ENCODE peak calls at places on chromosomes 11 and 22, in nine cellular contexts. One of them, this sample, is unnamed.
A peak's percentile ranks its signal among the peaks of the same experiment; 100 is the strongest.

GRCh38 chr11:62832346-62833234 is at the start of gene TEX54:
- DNase-seq in neural progenitor cell: no peak
- DNase-seq in prostate gland: peak; percentile 21
- DNase-seq in K562: no peak
- DNase-seq in fibroblast of lung: peak; percentile 20
- DNase-seq in AG04450: no peak
- DNase-seq in heart right ventricle: no peak
- DNase-seq in IMR-90: peak; percentile 22
- DNase-seq in endothelial cell of umbilical vein: no peak
- DNase-seq in this sample: no peak

GRCh38 chr22:47626428-47627390 is 864.3 kb downstream of the TBC1D22A start:
- DNase-seq in neural progenitor cell: no peak
- DNase-seq in prostate gland: no peak
- DNase-seq in K562: peak; percentile 32
- DNase-seq in fibroblast of lung: no peak
- DNase-seq in AG04450: no peak
- DNase-seq in heart right ventricle: no peak
- DNase-seq in IMR-90: no peak
- DNase-seq in endothelial cell of umbilical vein: no peak
- DNase-seq in this sample: no peak

GRCh38 chr11:17381156-17381555 is 7.3 kb downstream of the KCNJ11 start:
- DNase-seq in neural progenitor cell: no peak
- DNase-seq in prostate gland: no peak
- DNase-seq in K562: no peak
- DNase-seq in fibroblast of lung: peak; percentile 54
- DNase-seq in AG04450: no peak
- DNase-seq in heart right ventricle: no peak
- DNase-seq in IMR-90: peak; percentile 62
- DNase-seq in endothelial cell of umbilical vein: no peak
- DNase-seq in this sample: no peak

GRCh38 chr22:30890689-30891442 is 77.7 kb downstream of the MORC2 start:
- DNase-seq in neural progenitor cell: peak; percentile 61
- DNase-seq in prostate gland: no peak
- DNase-seq in K562: peak; percentile 47
- DNase-seq in fibroblast of lung: peak; percentile 10
- DNase-seq in AG04450: no peak
- DNase-seq in heart right ventricle: no peak
- DNase-seq in IMR-90: peak; percentile 10
- DNase-seq in endothelial cell of umbilical vein: peak; percentile 19
- DNase-seq in this sample: no peak

GRCh38 chr11:114216804-114217195 is 79.4 kb upstream of the NNMT start:
- DNase-seq in neural progenitor cell: no peak
- DNase-seq in prostate gland: no peak
- DNase-seq in K562: peak; percentile 32
- DNase-seq in fibroblast of lung: no peak
- DNase-seq in AG04450: no peak
- DNase-seq in heart right ventricle: no peak
- DNase-seq in IMR-90: no peak
- DNase-seq in endothelial cell of umbilical vein: no peak
- DNase-seq in this sample: no peak

GRCh38 chr11:122202161-122202950 is 86.3 kb upstream of the BLID start:
- DNase-seq in neural progenitor cell: no peak
- DNase-seq in prostate gland: no peak
- DNase-seq in K562: no peak
- DNase-seq in fibroblast of lung: peak; percentile 95
- DNase-seq in AG04450: peak; percentile 45
- DNase-seq in heart right ventricle: peak; percentile 20
- DNase-seq in IMR-90: peak; percentile 83
- DNase-seq in endothelial cell of umbilical vein: peak; percentile 78
- DNase-seq in this sample: no peak

GRCh38 chr11:116791002-116791812 is 472 bp downstream of the APOA5 start:
- DNase-seq in neural progenitor cell: peak; percentile 87
- DNase-seq in prostate gland: peak; percentile 58
- DNase-seq in K562: peak; percentile 89
- DNase-seq in fibroblast of lung: peak; percentile 33
- DNase-seq in AG04450: no peak
- DNase-seq in heart right ventricle: peak; percentile 86
- DNase-seq in IMR-90: peak; percentile 55
- DNase-seq in endothelial cell of umbilical vein: peak; percentile 65
- DNase-seq in this sample: no peak

GRCh38 chr11:60700689-60701508 is 1.5 kb downstream of the MS4A8 start:
- DNase-seq in neural progenitor cell: peak; percentile 72
- DNase-seq in prostate gland: peak; percentile 21
- DNase-seq in K562: peak; percentile 21
- DNase-seq in fibroblast of lung: no peak
- DNase-seq in AG04450: no peak
- DNase-seq in heart right ventricle: no peak
- DNase-seq in IMR-90: no peak
- DNase-seq in endothelial cell of umbilical vein: peak; percentile 24
- DNase-seq in this sample: no peak

GRCh38 chr11:82796970-82797594 is 63.4 kb upstream of the FAM181B start:
- DNase-seq in neural progenitor cell: no peak
- DNase-seq in prostate gland: no peak
- DNase-seq in K562: no peak
- DNase-seq in fibroblast of lung: no peak
- DNase-seq in AG04450: no peak
- DNase-seq in heart right ventricle: peak; percentile 32
- DNase-seq in IMR-90: no peak
- DNase-seq in endothelial cell of umbilical vein: no peak
- DNase-seq in this sample: no peak

GRCh38 chr11:100830978-100831732 is 144.1 kb downstream of the ARHGAP42 start:
- DNase-seq in neural progenitor cell: no peak
- DNase-seq in prostate gland: no peak
- DNase-seq in K562: no peak
- DNase-seq in fibroblast of lung: peak; percentile 76
- DNase-seq in AG04450: no peak
- DNase-seq in heart right ventricle: no peak
- DNase-seq in IMR-90: peak; percentile 81
- DNase-seq in endothelial cell of umbilical vein: peak; percentile 24
- DNase-seq in this sample: peak; percentile 69

GRCh38 chr22:26579331-26579886 is 10.5 kb downstream of the TPST2 start:
- DNase-seq in neural progenitor cell: no peak
- DNase-seq in prostate gland: no peak
- DNase-seq in K562: no peak
- DNase-seq in fibroblast of lung: no peak
- DNase-seq in AG04450: no peak
- DNase-seq in heart right ventricle: peak; percentile 25
- DNase-seq in IMR-90: no peak
- DNase-seq in endothelial cell of umbilical vein: no peak
- DNase-seq in this sample: no peak

GRCh38 chr11:115164774-115165173 is 339.4 kb downstream of the CADM1 start:
- DNase-seq in neural progenitor cell: no peak
- DNase-seq in prostate gland: no peak
- DNase-seq in K562: no peak
- DNase-seq in fibroblast of lung: peak; percentile 30
- DNase-seq in AG04450: no peak
- DNase-seq in heart right ventricle: no peak
- DNase-seq in IMR-90: no peak
- DNase-seq in endothelial cell of umbilical vein: no peak
- DNase-seq in this sample: no peak

GRCh38 chr11:61384271-61385242 is 7.8 kb upstream of the TMEM216 start:
- DNase-seq in neural progenitor cell: peak; percentile 36
- DNase-seq in prostate gland: no peak
- DNase-seq in K562: peak; percentile 66
- DNase-seq in fibroblast of lung: no peak
- DNase-seq in AG04450: no peak
- DNase-seq in heart right ventricle: no peak
- DNase-seq in IMR-90: peak; percentile 42
- DNase-seq in endothelial cell of umbilical vein: peak; percentile 43
- DNase-seq in this sample: no peak

GRCh38 chr11:76234704-76235232 is 28.5 kb upstream of the WNT11 start:
- DNase-seq in neural progenitor cell: no peak
- DNase-seq in prostate gland: no peak
- DNase-seq in K562: no peak
- DNase-seq in fibroblast of lung: no peak
- DNase-seq in AG04450: no peak
- DNase-seq in heart right ventricle: peak; percentile 56
- DNase-seq in IMR-90: no peak
- DNase-seq in endothelial cell of umbilical vein: no peak
- DNase-seq in this sample: no peak

GRCh38 chr11:85826096-85826855 is 15.3 kb upstream of the SYTL2 start:
- DNase-seq in neural progenitor cell: peak; percentile 60
- DNase-seq in prostate gland: no peak
- DNase-seq in K562: peak; percentile 35
- DNase-seq in fibroblast of lung: peak; percentile 38
- DNase-seq in AG04450: no peak
- DNase-seq in heart right ventricle: peak; percentile 40
- DNase-seq in IMR-90: peak; percentile 47
- DNase-seq in endothelial cell of umbilical vein: peak; percentile 19
- DNase-seq in this sample: no peak

GRCh38 chr11:72552399-72552910 is 118.1 kb upstream of the CLPB start:
- DNase-seq in neural progenitor cell: no peak
- DNase-seq in prostate gland: no peak
- DNase-seq in K562: no peak
- DNase-seq in fibroblast of lung: no peak
- DNase-seq in AG04450: no peak
- DNase-seq in heart right ventricle: no peak
- DNase-seq in IMR-90: no peak
- DNase-seq in endothelial cell of umbilical vein: no peak
- DNase-seq in this sample: no peak

GRCh38 chr11:36240746-36241295 is 48.4 kb downstream of the COMMD9 start:
- DNase-seq in neural progenitor cell: no peak
- DNase-seq in prostate gland: no peak
- DNase-seq in K562: no peak
- DNase-seq in fibroblast of lung: no peak
- DNase-seq in AG04450: no peak
- DNase-seq in heart right ventricle: no peak
- DNase-seq in IMR-90: no peak
- DNase-seq in endothelial cell of umbilical vein: no peak
- DNase-seq in this sample: no peak

GRCh38 chr11:62573006-62573591 is 592 bp downstream of the EEF1G start:
- DNase-seq in neural progenitor cell: peak; percentile 51
- DNase-seq in prostate gland: no peak
- DNase-seq in K562: no peak
- DNase-seq in fibroblast of lung: no peak
- DNase-seq in AG04450: no peak
- DNase-seq in heart right ventricle: no peak
- DNase-seq in IMR-90: no peak
- DNase-seq in endothelial cell of umbilical vein: peak; percentile 41
- DNase-seq in this sample: no peak

GRCh38 chr11:97015327-97015726 is 625.5 kb downstream of the JRKL start:
- DNase-seq in neural progenitor cell: no peak
- DNase-seq in prostate gland: no peak
- DNase-seq in K562: no peak
- DNase-seq in fibroblast of lung: no peak
- DNase-seq in AG04450: no peak
- DNase-seq in heart right ventricle: no peak
- DNase-seq in IMR-90: no peak
- DNase-seq in endothelial cell of umbilical vein: no peak
- DNase-seq in this sample: no peak

GRCh38 chr11:108241370-108242037 is 18.6 kb downstream of the ATM start:
- DNase-seq in neural progenitor cell: no peak
- DNase-seq in prostate gland: no peak
- DNase-seq in K562: no peak
- DNase-seq in fibroblast of lung: no peak
- DNase-seq in AG04450: no peak
- DNase-seq in heart right ventricle: no peak
- DNase-seq in IMR-90: peak; percentile 20
- DNase-seq in endothelial cell of umbilical vein: no peak
- DNase-seq in this sample: no peak

GRCh38 chr11:9053631-9054030 is 37.8 kb downstream of the SCUBE2 start:
- DNase-seq in neural progenitor cell: no peak
- DNase-seq in prostate gland: no peak
- DNase-seq in K562: no peak
- DNase-seq in fibroblast of lung: peak; percentile 56
- DNase-seq in AG04450: peak; percentile 6
- DNase-seq in heart right ventricle: no peak
- DNase-seq in IMR-90: peak; percentile 73
- DNase-seq in endothelial cell of umbilical vein: no peak
- DNase-seq in this sample: peak; percentile 69

GRCh38 chr11:103920933-103921332 is 115.5 kb upstream of the DDI1 start:
- DNase-seq in neural progenitor cell: no peak
- DNase-seq in prostate gland: no peak
- DNase-seq in K562: no peak
- DNase-seq in fibroblast of lung: no peak
- DNase-seq in AG04450: no peak
- DNase-seq in heart right ventricle: no peak
- DNase-seq in IMR-90: no peak
- DNase-seq in endothelial cell of umbilical vein: no peak
- DNase-seq in this sample: no peak
- TF ChIP-seq CTCF in neural progenitor cell: peak; percentile 7
- TF ChIP-seq CTCF in prostate gland: no peak
- TF ChIP-seq CTCF in K562: no peak
- TF ChIP-seq CTCF in fibroblast of lung: no peak
- TF ChIP-seq CTCF in AG04450: peak; percentile 18
- TF ChIP-seq CTCF in heart right ventricle: no peak
- TF ChIP-seq CTCF in IMR-90: no peak
- TF ChIP-seq CTCF in endothelial cell of umbilical vein: no peak
- TF ChIP-seq CTCF in this sample: no peak

GRCh38 chr11:128757886-128758612 is 64.2 kb downstream of the FLI1 start:
- DNase-seq in neural progenitor cell: no peak
- DNase-seq in prostate gland: no peak
- DNase-seq in K562: no peak
- DNase-seq in fibroblast of lung: no peak
- DNase-seq in AG04450: no peak
- DNase-seq in heart right ventricle: no peak
- DNase-seq in IMR-90: no peak
- DNase-seq in endothelial cell of umbilical vein: no peak
- DNase-seq in this sample: no peak
- H3K4me3 ChIP-seq in neural progenitor cell: no peak overlapping the region
- H3K4me3 ChIP-seq in prostate gland: no peak overlapping the region
- H3K4me3 ChIP-seq in K562: no peak overlapping the region
- H3K4me3 ChIP-seq in fibroblast of lung: no peak overlapping the region
- H3K4me3 ChIP-seq in AG04450: no peak overlapping the region
- H3K4me3 ChIP-seq in heart right ventricle: no peak overlapping the region
- H3K4me3 ChIP-seq in IMR-90: no peak overlapping the region
- H3K4me3 ChIP-seq in endothelial cell of umbilical vein: no peak overlapping the region
- H3K4me3 ChIP-seq in this sample: no peak overlapping the region

GRCh38 chr11:119531091-119531490 is 108.1 kb upstream of the THY1 start:
- DNase-seq in neural progenitor cell: no peak
- DNase-seq in prostate gland: no peak
- DNase-seq in K562: no peak
- DNase-seq in fibroblast of lung: no peak
- DNase-seq in AG04450: no peak
- DNase-seq in heart right ventricle: no peak
- DNase-seq in IMR-90: no peak
- DNase-seq in endothelial cell of umbilical vein: no peak
- DNase-seq in this sample: no peak
- H3K27me3 ChIP-seq in neural progenitor cell: no peaks in the 10 kb centered on the region
- H3K27me3 ChIP-seq in prostate gland: no peaks in the 10 kb centered on the region
- H3K27me3 ChIP-seq in K562: peaks cover 44% of the 10 kb centered on the region
- H3K27me3 ChIP-seq in fibroblast of lung: peaks cover 14% of the 10 kb centered on the region
- H3K27me3 ChIP-seq in AG04450: peaks cover 46% of the 10 kb centered on the region
- H3K27me3 ChIP-seq in heart right ventricle: peaks cover 25% of the 10 kb centered on the region
- H3K27me3 ChIP-seq in IMR-90: peaks cover 65% of the 10 kb centered on the region
- H3K27me3 ChIP-seq in endothelial cell of umbilical vein: peaks cover 2% of the 10 kb centered on the region
- H3K27me3 ChIP-seq in this sample: peaks cover 6% of the 10 kb centered on the region

GRCh38 chr22:46262449-46263207 is 515 bp downstream of the PKDREJ start:
- DNase-seq in neural progenitor cell: peak; percentile 74
- DNase-seq in prostate gland: no peak
- DNase-seq in K562: no peak
- DNase-seq in fibroblast of lung: peak; percentile 56
- DNase-seq in AG04450: no peak
- DNase-seq in heart right ventricle: peak; percentile 80
- DNase-seq in IMR-90: peak; percentile 35
- DNase-seq in endothelial cell of umbilical vein: peak; percentile 53
- DNase-seq in this sample: no peak
- TF ChIP-seq CTCF in neural progenitor cell: peak; percentile 53
- TF ChIP-seq CTCF in prostate gland: no peak
- TF ChIP-seq CTCF in K562: no peak
- TF ChIP-seq CTCF in fibroblast of lung: peak; percentile 31
- TF ChIP-seq CTCF in AG04450: peak; percentile 32
- TF ChIP-seq CTCF in heart right ventricle: peak; percentile 34
- TF ChIP-seq CTCF in IMR-90: peak; percentile 29
- TF ChIP-seq CTCF in endothelial cell of umbilical vein: peak; percentile 72
- TF ChIP-seq CTCF in this sample: peak; percentile 38